ENCODE peak calls at places on chromosomes 6 and 20, in six cellular contexts. One of them, this sample, is unnamed.

GRCh38 chr6:15441215-15441868 is 195.5 kb downstream of the JARID2 start:
- DNase-seq in ovary: no peak
- DNase-seq in HCT116: peak; percentile 19
- DNase-seq in aorta: no peak
- DNase-seq in HepG2: peak; percentile 65
- DNase-seq in endothelial cell of umbilical vein: peak; percentile 63
- DNase-seq in this sample: no peak

GRCh38 chr6:12238191-12238590 is 52.0 kb upstream of the EDN1 start:
- DNase-seq in aorta: no peak
- DNase-seq in HepG2: no peak
- DNase-seq in HCT116: no peak
- DNase-seq in endothelial cell of umbilical vein: no peak
- DNase-seq in ovary: no peak
- DNase-seq in this sample: no peak

GRCh38 chr6:27096834-27097511 is 150.5 kb upstream of the PRSS16 start:
- DNase-seq in ovary: peak; percentile 52
- DNase-seq in aorta: no peak
- DNase-seq in HCT116: peak; percentile 26
- DNase-seq in endothelial cell of umbilical vein: peak; percentile 64
- DNase-seq in HepG2: no peak
- DNase-seq in this sample: no peak

GRCh38 chr20:1897965-1898464 is 2.8 kb downstream of the SIRPA start:
- DNase-seq in HepG2: no peak
- DNase-seq in aorta: no peak
- DNase-seq in HCT116: no peak
- DNase-seq in endothelial cell of umbilical vein: no peak
- DNase-seq in ovary: no peak
- DNase-seq in this sample: peak; percentile 85

GRCh38 chr20:59441860-59442810 is 141.7 kb downstream of the EDN3 start:
- DNase-seq in aorta: no peak
- DNase-seq in HepG2: no peak
- DNase-seq in ovary: no peak
- DNase-seq in HCT116: no peak
- DNase-seq in endothelial cell of umbilical vein: no peak
- DNase-seq in this sample: no peak

GRCh38 chr6:142844065-142844755 is 100.8 kb downstream of the HIVEP2 start:
- DNase-seq in HepG2: no peak
- DNase-seq in ovary: no peak
- DNase-seq in HCT116: no peak
- DNase-seq in aorta: no peak
- DNase-seq in endothelial cell of umbilical vein: no peak
- DNase-seq in this sample: no peak

GRCh38 chr6:125207956-125208355 is 54.4 kb downstream of the TPD52L1 start:
- DNase-seq in endothelial cell of umbilical vein: no peak
- DNase-seq in HCT116: no peak
- DNase-seq in aorta: no peak
- DNase-seq in HepG2: no peak
- DNase-seq in ovary: no peak
- DNase-seq in this sample: no peak

GRCh38 chr20:62635852-62636251 is 6.5 kb upstream of the SLCO4A1 start:
- DNase-seq in endothelial cell of umbilical vein: no peak
- DNase-seq in aorta: no peak
- DNase-seq in ovary: no peak
- DNase-seq in HepG2: no peak
- DNase-seq in HCT116: no peak
- DNase-seq in this sample: no peak

GRCh38 chr6:136108591-136108990 is 141.5 kb downstream of the MTFR2 start:
- DNase-seq in aorta: no peak
- DNase-seq in HCT116: no peak
- DNase-seq in endothelial cell of umbilical vein: peak; percentile 66
- DNase-seq in HepG2: no peak
- DNase-seq in ovary: no peak
- DNase-seq in this sample: no peak
- H3K4me1 ChIP-seq in aorta: no peaks in the 10 kb centered on the region
- H3K4me1 ChIP-seq in HCT116: no peaks in the 10 kb centered on the region
- H3K4me1 ChIP-seq in endothelial cell of umbilical vein: peaks cover 32% of the 10 kb centered on the region
- H3K4me1 ChIP-seq in HepG2: peaks cover 6% of the 10 kb centered on the region
- H3K4me1 ChIP-seq in ovary: peaks cover 10% of the 10 kb centered on the region
- H3K4me1 ChIP-seq in this sample: no peaks in the 10 kb centered on the region

DNA sequence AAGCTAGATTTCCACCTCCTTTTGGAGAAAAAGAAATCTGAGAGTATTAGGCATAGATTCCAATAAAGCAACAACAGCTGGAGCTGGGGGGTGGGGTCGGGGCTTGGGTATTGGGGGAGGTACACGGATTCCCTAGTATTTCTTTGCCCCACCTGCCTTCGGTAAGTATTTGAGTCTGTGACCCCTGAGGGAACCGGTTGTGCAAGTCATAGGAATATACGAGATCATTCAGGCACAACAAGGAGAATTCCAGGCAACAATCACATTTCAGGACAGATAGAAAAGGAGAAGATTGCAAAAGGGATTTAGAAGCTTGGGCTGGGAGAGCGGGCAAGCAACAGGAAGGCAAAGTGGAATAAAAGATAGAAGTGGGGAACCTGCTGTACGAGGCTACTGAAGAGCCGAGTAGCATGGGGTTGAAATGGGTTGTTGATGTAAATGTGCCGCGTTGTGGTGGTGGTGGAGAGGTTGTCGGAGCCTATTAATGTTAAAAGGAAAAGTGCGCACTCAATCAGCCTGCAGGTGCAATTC is 148.9 kb downstream of the BCAS1 start:
- DNase-seq in HCT116: no peak
- DNase-seq in aorta: no peak
- DNase-seq in HepG2: no peak
- DNase-seq in endothelial cell of umbilical vein: no peak
- DNase-seq in ovary: no peak
- DNase-seq in this sample: no peak
- H3K4me1 ChIP-seq in HCT116: no peaks in the 10 kb centered on the region
- H3K4me1 ChIP-seq in aorta: peaks cover 5% of the 10 kb centered on the region
- H3K4me1 ChIP-seq in HepG2: peaks cover 56% of the 10 kb centered on the region
- H3K4me1 ChIP-seq in endothelial cell of umbilical vein: peaks cover 24% of the 10 kb centered on the region
- H3K4me1 ChIP-seq in ovary: peaks cover 6% of the 10 kb centered on the region
- H3K4me1 ChIP-seq in this sample: peaks cover 59% of the 10 kb centered on the region

DNA sequence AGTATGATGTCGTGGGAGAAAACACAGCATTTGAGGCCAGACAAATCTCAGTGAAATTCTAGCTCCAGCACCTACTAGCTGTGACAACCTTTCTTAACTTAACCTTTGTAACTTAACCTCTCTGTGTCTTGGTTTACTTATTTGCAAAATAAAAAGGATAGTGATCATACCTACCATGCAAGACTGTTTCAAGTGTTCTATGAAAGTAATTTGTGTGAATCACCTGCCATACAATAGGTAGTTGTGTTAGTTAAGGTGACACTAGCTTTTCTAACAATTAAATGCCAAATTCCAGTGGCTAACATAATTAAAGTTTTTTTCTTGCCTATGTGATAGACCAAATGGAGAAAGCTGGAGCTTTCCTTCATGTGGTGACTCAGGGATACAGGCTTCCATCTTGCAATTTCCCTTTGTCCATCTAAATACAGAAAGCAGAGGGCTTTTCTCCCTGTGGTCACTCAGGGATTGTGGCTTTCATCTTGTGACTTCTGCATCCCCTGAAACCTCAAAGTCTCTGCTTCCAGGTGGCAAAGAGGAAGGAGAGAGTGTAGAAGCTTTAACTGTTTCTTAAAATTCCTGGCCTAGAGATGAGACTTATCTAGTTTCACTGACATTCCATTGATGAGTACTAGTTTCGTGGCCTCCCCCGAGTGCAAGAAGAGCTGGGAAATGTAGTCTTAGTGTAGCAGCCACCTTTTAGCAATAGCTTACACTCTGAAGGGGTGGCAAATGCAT is 311.4 kb downstream of the CLIC5 start:
- DNase-seq in aorta: no peak
- DNase-seq in ovary: no peak
- DNase-seq in HCT116: no peak
- DNase-seq in HepG2: no peak
- DNase-seq in endothelial cell of umbilical vein: no peak
- DNase-seq in this sample: no peak
- H3K4me1 ChIP-seq in aorta: no peaks in the 10 kb centered on the region
- H3K4me1 ChIP-seq in ovary: no peaks in the 10 kb centered on the region
- H3K4me1 ChIP-seq in HCT116: no peaks in the 10 kb centered on the region
- H3K4me1 ChIP-seq in HepG2: no peaks in the 10 kb centered on the region
- H3K4me1 ChIP-seq in endothelial cell of umbilical vein: no peaks in the 10 kb centered on the region
- H3K4me1 ChIP-seq in this sample: no peaks in the 10 kb centered on the region

GRCh38 chr6:99026135-99026534 is 78.4 kb upstream of the FBXL4 start:
- DNase-seq in endothelial cell of umbilical vein: no peak
- DNase-seq in HCT116: no peak
- DNase-seq in aorta: no peak
- DNase-seq in HepG2: no peak
- DNase-seq in ovary: no peak
- DNase-seq in this sample: no peak

GRCh38 chr6:99019341-99019740 is 71.6 kb upstream of the FBXL4 start:
- DNase-seq in ovary: no peak
- DNase-seq in HCT116: no peak
- DNase-seq in aorta: no peak
- DNase-seq in HepG2: no peak
- DNase-seq in endothelial cell of umbilical vein: no peak
- DNase-seq in this sample: no peak

GRCh38 chr6:99022039-99022609 is 74.4 kb upstream of the FBXL4 start:
- DNase-seq in ovary: no peak
- DNase-seq in HepG2: no peak
- DNase-seq in HCT116: no peak
- DNase-seq in endothelial cell of umbilical vein: no peak
- DNase-seq in aorta: peak; percentile 37
- DNase-seq in this sample: no peak

DNA sequence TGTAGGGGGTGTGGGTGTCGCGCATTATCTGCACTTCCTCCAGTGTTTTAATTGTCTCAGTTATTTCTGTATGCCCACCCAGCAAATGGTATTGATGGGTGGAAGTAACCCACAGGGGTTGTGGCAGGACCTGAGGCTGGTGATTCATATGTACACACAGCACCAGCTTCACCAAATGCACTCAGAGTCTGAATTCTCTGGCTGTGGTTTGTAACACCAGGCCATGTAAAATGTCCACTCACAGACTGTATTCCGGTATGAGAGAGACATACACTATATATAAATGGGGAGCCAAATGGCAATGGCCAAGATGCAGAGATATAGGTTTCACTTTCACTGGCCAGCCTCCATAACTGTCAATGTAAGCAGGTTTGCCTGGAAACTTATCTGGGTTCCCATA is 76.3 kb upstream of the FBXL4 start:
- DNase-seq in aorta: no peak
- DNase-seq in endothelial cell of umbilical vein: no peak
- DNase-seq in ovary: no peak
- DNase-seq in HepG2: no peak
- DNase-seq in HCT116: no peak
- DNase-seq in this sample: no peak
- H3K4me1 ChIP-seq in aorta: no peaks in the 10 kb centered on the region
- H3K4me1 ChIP-seq in endothelial cell of umbilical vein: no peaks in the 10 kb centered on the region
- H3K4me1 ChIP-seq in ovary: no peaks in the 10 kb centered on the region
- H3K4me1 ChIP-seq in HepG2: no peaks in the 10 kb centered on the region
- H3K4me1 ChIP-seq in HCT116: no peaks in the 10 kb centered on the region
- H3K4me1 ChIP-seq in this sample: no peaks in the 10 kb centered on the region

GRCh38 chr20:45354423-45355208 is 6.4 kb upstream of the SDC4 start:
- DNase-seq in HCT116: no peak
- DNase-seq in ovary: no peak
- DNase-seq in endothelial cell of umbilical vein: no peak
- DNase-seq in aorta: no peak
- DNase-seq in HepG2: no peak
- DNase-seq in this sample: no peak

GRCh38 chr20:45358282-45359068 is 4.5 kb upstream of the SYS1 start:
- DNase-seq in HCT116: no peak
- DNase-seq in endothelial cell of umbilical vein: peak; percentile 89
- DNase-seq in HepG2: peak; percentile 64
- DNase-seq in aorta: peak; percentile 88
- DNase-seq in ovary: peak; percentile 85
- DNase-seq in this sample: no peak

GRCh38 chr20:45353746-45354145 is 5.5 kb upstream of the SDC4 start:
- DNase-seq in ovary: no peak
- DNase-seq in HepG2: no peak
- DNase-seq in aorta: no peak
- DNase-seq in HCT116: no peak
- DNase-seq in endothelial cell of umbilical vein: no peak
- DNase-seq in this sample: no peak

GRCh38 chr20:45355209-45355608 is 7.0 kb upstream of the SDC4 start:
- DNase-seq in endothelial cell of umbilical vein: no peak
- DNase-seq in HepG2: no peak
- DNase-seq in aorta: no peak
- DNase-seq in HCT116: no peak
- DNase-seq in ovary: no peak
- DNase-seq in this sample: no peak

GRCh38 chr20:45355685-45356084 is 7.3 kb upstream of the SYS1 start:
- DNase-seq in HCT116: no peak
- DNase-seq in aorta: no peak
- DNase-seq in endothelial cell of umbilical vein: no peak
- DNase-seq in ovary: no peak
- DNase-seq in HepG2: no peak
- DNase-seq in this sample: no peak
- H3K4me1 ChIP-seq in HCT116: peaks cover 52% of the 10 kb centered on the region
- H3K4me1 ChIP-seq in aorta: peaks cover 2% of the 10 kb centered on the region
- H3K4me1 ChIP-seq in endothelial cell of umbilical vein: peaks cover 34% of the 10 kb centered on the region
- H3K4me1 ChIP-seq in ovary: peaks cover 3% of the 10 kb centered on the region
- H3K4me1 ChIP-seq in HepG2: peaks cover 53% of the 10 kb centered on the region
- H3K4me1 ChIP-seq in this sample: peaks cover 38% of the 10 kb centered on the region